ENCODE peak calls at places on chromosomes 3 and 15, in four cellular contexts. D is SK-N-SH, S is HepG2, V is K562. C is an unnamed sample.
A peak's percentile ranks its signal among the peaks of the same experiment; 100 is the strongest.

GRCh38 chr3:27880969-27881892 is 159.1 kb upstream of the EOMES start:
- DNase-seq in S (no peak), V (no peak), D (no peak), C (no peak)

GRCh38 chr3:112018712-112019111 is 15.8 kb upstream of the TMPRSS7 start:
- DNase-seq in D (no peak), V (no peak), S (no peak), C (no peak)

GRCh38 chr15:73333001-73333400 is 35.8 kb downstream of the HCN4 start:
- DNase-seq in D (no peak), S (no peak), V (no peak), C (no peak)

GRCh38 chr3:147937891-147938290 is 528.7 kb downstream of the ZIC1 start:
- DNase-seq in D (no peak), V (no peak), S (no peak), C (no peak)

GRCh38 chr15:75685195-75685594 is 27.5 kb downstream of the CSPG4 start:
- DNase-seq in V (no peak), S (no peak), D (no peak), C (no peak)

GRCh38 chr3:157175678-157176077 is 15.7 kb upstream of the CCNL1 start:
- DNase-seq in S (no peak), V (peak; percentile 38), D (peak; percentile 55), C (no peak)

GRCh38 chr15:90869601-90870353 is 1.4 kb downstream of the FURIN start:
- DNase-seq in S (no peak), V (peak; percentile 73), D (no peak), C (peak; percentile 85)

GRCh38 chr3:88150371-88150770 is 612 bp downstream of the C3orf38 start:
- DNase-seq in V (peak; percentile 7), D (peak; percentile 9), S (no peak), C (no peak)

GRCh38 chr15:96896766-96897165 is 566.3 kb downstream of the NR2F2 start:
- DNase-seq in S (no peak), V (no peak), D (no peak), C (no peak)

GRCh38 chr3:123099331-123100191 is 32.7 kb downstream of the PDIA5 start:
- DNase-seq in V (no peak), S (no peak), D (no peak), C (no peak)

GRCh38 chr3:14847613-14848541 is 29.1 kb downstream of the FGD5 start:
- DNase-seq in D (no peak), V (peak; percentile 88), S (no peak), C (peak; percentile 15)

GRCh38 chr3:16085884-16086608 is 88.4 kb upstream of the GALNT15 start:
- DNase-seq in D (no peak), V (no peak), S (no peak), C (no peak)

GRCh38 chr3:66397745-66398144 is 103.1 kb downstream of the LRIG1 start:
- DNase-seq in V (no peak), D (no peak), S (no peak), C (no peak)

GRCh38 chr3:176919836-176920760 is 277.2 kb downstream of the TBL1XR1 start:
- DNase-seq in D (no peak), V (no peak), S (peak; percentile 18), C (no peak)

GRCh38 chr15:72306211-72306785 is 13.7 kb downstream of the CELF6 start:
- DNase-seq in S (no peak), V (no peak), D (peak; percentile 76), C (no peak)

GRCh38 chr3:39433642-39434041 is 27.1 kb downstream of the RPSA start:
- DNase-seq in V (no peak), D (no peak), S (no peak), C (no peak)

GRCh38 chr15:95174880-95175279 is 943.5 kb downstream of the MCTP2 start:
- DNase-seq in D (no peak), V (no peak), S (no peak), C (no peak)

DNA sequence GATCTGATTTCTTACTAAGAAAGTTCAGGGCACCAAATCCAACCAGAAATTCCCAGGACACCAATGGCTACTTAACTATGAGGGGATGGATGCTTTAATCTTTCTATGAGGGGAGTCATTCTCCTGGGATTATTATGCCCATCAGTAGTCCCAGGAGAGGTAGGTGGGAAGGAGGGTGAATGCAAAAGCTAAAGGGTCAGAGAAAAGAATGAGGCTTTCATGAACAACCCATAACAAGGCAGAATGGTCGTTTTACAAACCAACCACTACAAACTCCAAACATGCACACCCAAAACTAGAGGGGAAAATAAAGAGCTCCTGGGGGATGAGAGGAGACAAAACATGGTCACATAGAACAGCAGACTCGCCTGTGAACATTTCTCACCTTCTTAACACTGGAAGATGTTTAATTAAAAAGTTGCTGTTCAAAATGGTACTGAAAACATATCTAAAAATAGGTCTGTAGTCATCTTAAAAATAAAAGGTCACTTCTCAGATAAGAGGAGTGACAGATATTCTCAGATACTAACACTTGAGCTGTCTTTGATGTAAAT is 3.7 kb downstream of the STARD9 start:
- DNase-seq in S (no peak), V (no peak), D (no peak), C (no peak)
- TF ChIP-seq RAD21 in S (no peak), V (no peak), D (no peak), C (no peak)

GRCh38 chr15:31010036-31010435 is 18.6 kb upstream of the MTMR10 start:
- DNase-seq in S (no peak), D (no peak), V (no peak), C (no peak)

GRCh38 chr15:31014608-31014925 is 23.1 kb upstream of the MTMR10 start:
- DNase-seq in V (no peak), D (no peak), S (no peak), C (no peak)

GRCh38 chr15:31016446-31016915 is 25.1 kb upstream of the MTMR10 start:
- DNase-seq in D (no peak), S (no peak), V (no peak), C (no peak)

GRCh38 chr15:31013863-31014607 is 22.6 kb upstream of the MTMR10 start:
- DNase-seq in S (peak; percentile 52), D (no peak), V (no peak), C (no peak)

DNA sequence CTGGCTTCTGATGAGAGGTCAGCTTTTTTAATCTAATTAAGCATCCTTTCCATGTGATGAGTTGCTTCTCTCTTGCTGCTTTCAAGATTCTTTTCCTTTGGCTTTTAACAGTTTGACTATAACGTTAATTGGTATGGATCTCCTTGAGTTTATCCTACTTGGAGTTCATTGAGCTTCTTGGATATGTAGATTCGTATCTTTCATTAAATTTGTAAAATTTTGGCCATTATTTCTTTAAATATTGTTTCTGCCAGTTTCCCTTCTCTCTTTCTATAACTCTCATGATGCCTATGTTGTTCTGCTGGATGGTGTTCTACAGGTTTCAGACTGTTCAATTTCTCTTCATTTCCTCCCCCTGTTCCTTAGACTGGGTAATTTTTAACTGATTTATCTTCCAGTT is 21.0 kb upstream of the MTMR10 start:
- DNase-seq in S (no peak), V (no peak), D (no peak), C (no peak)
- TF ChIP-seq ELF1 in S (no peak), V (no peak), D (no peak), C (no peak)

DNA sequence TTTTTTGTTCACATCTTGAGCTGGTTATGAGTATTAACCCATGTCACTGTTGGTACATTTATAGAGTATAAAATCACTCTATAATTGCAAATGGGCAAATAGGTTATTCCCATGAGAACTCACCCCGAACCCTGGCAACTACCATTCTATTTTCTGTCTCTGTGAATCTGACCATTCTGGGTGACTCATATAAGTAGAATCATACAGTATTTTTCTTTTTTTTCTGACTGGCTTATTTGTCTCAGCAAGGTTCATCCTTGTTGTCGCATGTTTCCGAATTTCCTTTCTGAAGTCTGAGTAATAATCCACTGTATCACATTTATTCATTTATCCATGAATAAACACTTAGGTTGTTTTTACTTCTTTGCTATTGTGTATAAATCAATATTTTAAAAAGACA is 59.9 kb upstream of the CHRM5 start:
- DNase-seq in S (no peak), V (no peak), D (no peak), C (no peak)
- TF ChIP-seq RAD21 in S (no peak), V (no peak), D (no peak), C (no peak)

DNA sequence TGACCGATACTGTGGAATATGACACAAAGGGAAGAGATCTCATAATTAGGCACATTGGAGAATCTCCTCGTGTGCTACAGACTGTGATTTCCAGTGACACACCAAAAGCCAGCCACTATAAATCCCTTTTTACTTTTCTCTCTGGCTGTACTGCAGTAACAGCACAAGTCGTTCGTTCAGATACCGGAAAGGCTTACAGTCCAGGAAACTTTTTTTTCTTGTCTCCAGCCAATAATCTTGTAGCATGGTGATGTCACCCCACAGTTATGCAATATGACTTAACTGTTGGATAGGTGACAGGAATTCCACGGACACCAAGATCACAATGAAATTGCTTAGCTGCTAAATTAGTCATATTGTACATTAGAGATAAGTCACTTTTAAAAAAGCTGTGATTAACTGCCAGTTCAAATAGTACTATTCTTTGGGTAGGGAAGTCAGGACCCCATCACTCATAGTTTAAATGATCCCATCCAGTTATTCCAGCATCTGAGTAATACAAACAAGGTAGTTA is 36.3 kb upstream of the TSC22D2 start:
- DNase-seq in S (peak; percentile 85), V (peak; percentile 58), D (no peak), C (peak; percentile 87)
- TF ChIP-seq ELF1 in S (peak; percentile 60), V (peak; percentile 68), D (peak; percentile 76), C (peak; percentile 53)

GRCh38 chr3:1326546-1326945 is 233.7 kb downstream of the CNTN6 start:
- DNase-seq in S (no peak), D (no peak), V (no peak), C (no peak)
- TF ChIP-seq RAD21 in S (no peak), D (no peak), V (no peak), C (no peak)

GRCh38 chr3:125374996-125375941 is at the start of gene ZNF148:
- DNase-seq in V (peak; percentile 80), S (peak; percentile 83), D (peak; percentile 90), C (peak; percentile 66)

GRCh38 chr3:125379483-125379882 is 4.4 kb upstream of the ZNF148 start:
- DNase-seq in S (no peak), V (no peak), D (no peak), C (no peak)

GRCh38 chr3:125374501-125374995 is 577 bp downstream of the ZNF148 start:
- DNase-seq in S (peak; percentile 43), V (peak; percentile 68), D (peak; percentile 86), C (no peak)

GRCh38 chr3:125378762-125379161 is 3.6 kb upstream of the ZNF148 start:
- DNase-seq in D (no peak), V (no peak), S (peak; percentile 42), C (no peak)

DNA sequence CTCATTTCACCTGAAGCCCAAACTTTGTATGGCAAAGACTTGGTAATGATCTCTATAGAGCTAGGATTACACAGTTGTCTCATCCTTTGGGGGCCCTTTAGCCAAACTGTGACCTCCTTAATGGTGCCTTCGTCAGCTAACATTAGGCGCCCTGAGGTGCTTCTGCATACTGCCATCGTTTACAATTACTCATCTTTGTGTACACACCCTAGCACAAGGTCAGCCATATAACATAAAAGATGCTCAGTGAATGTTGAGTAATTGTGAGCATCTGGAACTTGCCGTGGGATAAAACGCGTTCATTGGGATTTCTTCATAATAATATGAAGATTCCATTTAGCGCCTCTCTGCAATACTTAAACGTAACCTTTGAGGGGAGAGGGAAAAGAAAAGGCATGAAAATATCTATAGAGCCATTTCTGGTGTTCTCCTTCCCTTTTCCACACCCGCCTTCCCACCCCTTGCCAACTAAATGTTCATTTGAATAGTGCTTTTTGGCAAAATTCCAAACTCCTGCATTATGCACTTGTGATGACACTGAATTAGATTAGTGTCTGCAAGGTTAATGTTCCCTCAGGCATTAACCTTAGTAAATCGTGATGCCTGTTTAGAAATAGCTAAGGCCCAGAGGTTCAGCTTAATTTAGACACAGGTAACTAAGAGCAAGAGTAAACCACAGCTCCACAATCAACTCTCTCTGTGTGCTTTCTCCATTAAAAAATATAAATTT is 990 bp upstream of the ZNF148 start:
- DNase-seq in S (peak; percentile 78), V (no peak), D (peak; percentile 67), C (no peak)
- TF ChIP-seq ELF1 in S (no peak), V (no peak), D (no peak), C (no peak)

C was measured in HCT116.